ENCODE peak calls at places on chromosome 3, in five cellular contexts. One of them, this sample, is unnamed.

GRCh38 chr3:152199069-152199838 is 69.5 kb upstream of the MBNL1 start:
- DNase-seq in K562: peak
- DNase-seq in right lobe of liver: no peak
- DNase-seq in choroid plexus epithelial cell: no peak
- DNase-seq in A549: no peak
- DNase-seq in this sample: no peak

GRCh38 chr3:111636506-111636905 is 41.4 kb upstream of the ZBED2 start:
- DNase-seq in K562: no peak
- DNase-seq in A549: no peak
- DNase-seq in choroid plexus epithelial cell: peak
- DNase-seq in right lobe of liver: no peak
- DNase-seq in this sample: no peak

GRCh38 chr3:112646623-112647022 is 5.7 kb upstream of the CCDC80 start:
- DNase-seq in A549: peak
- DNase-seq in K562: no peak
- DNase-seq in choroid plexus epithelial cell: no peak
- DNase-seq in right lobe of liver: no peak
- DNase-seq in this sample: peak

GRCh38 chr3:140170612-140171011 is 235.6 kb downstream of the CLSTN2 start:
- DNase-seq in choroid plexus epithelial cell: no peak
- DNase-seq in K562: no peak
- DNase-seq in right lobe of liver: no peak
- DNase-seq in A549: no peak
- DNase-seq in this sample: no peak

GRCh38 chr3:107999215-107999775 is 91.5 kb downstream of the CD47 start:
- DNase-seq in choroid plexus epithelial cell: no peak
- DNase-seq in K562: no peak
- DNase-seq in right lobe of liver: no peak
- DNase-seq in A549: no peak
- DNase-seq in this sample: peak

GRCh38 chr3:112149136-112149535 is 16.1 kb upstream of the GCSAM start:
- DNase-seq in choroid plexus epithelial cell: no peak
- DNase-seq in K562: no peak
- DNase-seq in right lobe of liver: no peak
- DNase-seq in A549: no peak
- DNase-seq in this sample: peak

GRCh38 chr3:56251343-56251945 is 216.8 kb downstream of the ERC2 start:
- DNase-seq in A549: peak
- DNase-seq in K562: peak
- DNase-seq in right lobe of liver: no peak
- DNase-seq in choroid plexus epithelial cell: peak
- DNase-seq in this sample: peak

GRCh38 chr3:48636149-48636548 is 888 bp upstream of the SLC26A6 start:
- DNase-seq in K562: no peak
- DNase-seq in choroid plexus epithelial cell: no peak
- DNase-seq in right lobe of liver: no peak
- DNase-seq in A549: no peak
- DNase-seq in this sample: no peak

GRCh38 chr3:150247456-150247855 is 160.6 kb upstream of the TSC22D2 start:
- DNase-seq in A549: no peak
- DNase-seq in choroid plexus epithelial cell: no peak
- DNase-seq in right lobe of liver: no peak
- DNase-seq in K562: no peak
- DNase-seq in this sample: no peak

GRCh38 chr3:117589454-117589853 is 879.9 kb downstream of the TUSC7 start:
- DNase-seq in A549: no peak
- DNase-seq in K562: no peak
- DNase-seq in choroid plexus epithelial cell: no peak
- DNase-seq in right lobe of liver: no peak
- DNase-seq in this sample: peak

GRCh38 chr3:159130108-159130507 is 328.3 kb downstream of the MFSD1 start:
- DNase-seq in choroid plexus epithelial cell: peak
- DNase-seq in right lobe of liver: no peak
- DNase-seq in K562: peak
- DNase-seq in A549: no peak
- DNase-seq in this sample: peak

GRCh38 chr3:88809993-88810392 is 297.4 kb upstream of the EPHA3 start:
- DNase-seq in A549: no peak
- DNase-seq in choroid plexus epithelial cell: peak
- DNase-seq in right lobe of liver: no peak
- DNase-seq in K562: no peak
- DNase-seq in this sample: peak

GRCh38 chr3:10306156-10306555 is 13.4 kb upstream of the GHRL start:
- DNase-seq in A549: no peak
- DNase-seq in right lobe of liver: no peak
- DNase-seq in K562: no peak
- DNase-seq in choroid plexus epithelial cell: no peak
- DNase-seq in this sample: no peak

GRCh38 chr3:149955449-149955848 is 15.2 kb downstream of the PFN2 start:
- DNase-seq in right lobe of liver: no peak
- DNase-seq in A549: no peak
- DNase-seq in K562: no peak
- DNase-seq in choroid plexus epithelial cell: no peak
- DNase-seq in this sample: peak

GRCh38 chr3:94336076-94336741 is 273.3 kb downstream of the NSUN3 start:
- DNase-seq in K562: no peak
- DNase-seq in choroid plexus epithelial cell: peak
- DNase-seq in right lobe of liver: no peak
- DNase-seq in A549: peak
- DNase-seq in this sample: peak

GRCh38 chr3:9247361-9248231 is 1.9 kb downstream of the SRGAP3 start:
- DNase-seq in A549: no peak
- DNase-seq in K562: no peak
- DNase-seq in right lobe of liver: no peak
- DNase-seq in choroid plexus epithelial cell: no peak
- DNase-seq in this sample: peak

GRCh38 chr3:48135773-48136495 is 52.3 kb downstream of the CDC25A start:
- DNase-seq in A549: no peak
- DNase-seq in choroid plexus epithelial cell: peak
- DNase-seq in K562: no peak
- DNase-seq in right lobe of liver: no peak
- DNase-seq in this sample: no peak

GRCh38 chr3:126961191-126961790 is 21.6 kb upstream of the PLXNA1 start:
- DNase-seq in right lobe of liver: peak
- DNase-seq in A549: no peak
- DNase-seq in K562: peak
- DNase-seq in choroid plexus epithelial cell: peak
- DNase-seq in this sample: peak

GRCh38 chr3:47318921-47319320 is 36.2 kb downstream of the KLHL18 start:
- DNase-seq in A549: no peak
- DNase-seq in choroid plexus epithelial cell: no peak
- DNase-seq in K562: no peak
- DNase-seq in right lobe of liver: no peak
- DNase-seq in this sample: no peak

GRCh38 chr3:127685708-127686511 is 13.2 kb downstream of the ABTB1 start:
- DNase-seq in right lobe of liver: peak
- DNase-seq in K562: no peak
- DNase-seq in A549: no peak
- DNase-seq in choroid plexus epithelial cell: no peak
- DNase-seq in this sample: peak

GRCh38 chr3:50971487-50971924 is 296.8 kb downstream of the DOCK3 start:
- DNase-seq in choroid plexus epithelial cell: peak
- DNase-seq in A549: peak
- DNase-seq in K562: peak
- DNase-seq in right lobe of liver: no peak
- DNase-seq in this sample: peak

GRCh38 chr3:115092220-115092791 is 54.8 kb downstream of the ZBTB20 start:
- DNase-seq in right lobe of liver: peak
- DNase-seq in A549: peak
- DNase-seq in choroid plexus epithelial cell: peak
- DNase-seq in K562: peak
- DNase-seq in this sample: peak

GRCh38 chr3:48990636-48991421 is 788 bp downstream of the P4HTM start:
- DNase-seq in right lobe of liver: no peak
- DNase-seq in choroid plexus epithelial cell: no peak
- DNase-seq in A549: no peak
- DNase-seq in K562: no peak
- DNase-seq in this sample: no peak

GRCh38 chr3:113287818-113288648 is 76.7 kb downstream of the BOC start:
- DNase-seq in right lobe of liver: no peak
- DNase-seq in A549: peak
- DNase-seq in choroid plexus epithelial cell: peak
- DNase-seq in K562: peak
- DNase-seq in this sample: peak

GRCh38 chr3:7733933-7734332 is 767.7 kb upstream of the LMCD1 start:
- DNase-seq in K562: no peak
- DNase-seq in choroid plexus epithelial cell: no peak
- DNase-seq in A549: no peak
- DNase-seq in right lobe of liver: no peak
- DNase-seq in this sample: peak

GRCh38 chr3:153621988-153622387 is 460.0 kb downstream of the RAP2B start:
- DNase-seq in choroid plexus epithelial cell: peak
- DNase-seq in right lobe of liver: no peak
- DNase-seq in A549: no peak
- DNase-seq in K562: no peak
- DNase-seq in this sample: peak

GRCh38 chr3:55556622-55557531 is 69.8 kb upstream of the WNT5A start:
- DNase-seq in K562: no peak
- DNase-seq in choroid plexus epithelial cell: peak
- DNase-seq in right lobe of liver: no peak
- DNase-seq in A549: no peak
- DNase-seq in this sample: no peak

GRCh38 chr3:194397757-194398312 is 1.2 kb downstream of the GP5 start:
- DNase-seq in choroid plexus epithelial cell: peak
- DNase-seq in A549: no peak
- DNase-seq in right lobe of liver: peak
- DNase-seq in K562: no peak
- DNase-seq in this sample: peak

GRCh38 chr3:32177702-32178198 is 60.7 kb upstream of the CMTM8 start:
- DNase-seq in choroid plexus epithelial cell: peak
- DNase-seq in K562: peak
- DNase-seq in right lobe of liver: peak
- DNase-seq in A549: peak
- DNase-seq in this sample: peak

GRCh38 chr3:39413691-39414420 is 7.3 kb downstream of the RPSA start:
- DNase-seq in right lobe of liver: no peak
- DNase-seq in K562: peak
- DNase-seq in choroid plexus epithelial cell: peak
- DNase-seq in A549: no peak
- DNase-seq in this sample: no peak

GRCh38 chr3:50204804-50205718 is at the start of gene SLC38A3:
- DNase-seq in A549: no peak
- DNase-seq in right lobe of liver: peak
- DNase-seq in K562: no peak
- DNase-seq in choroid plexus epithelial cell: no peak
- DNase-seq in this sample: no peak

DNA sequence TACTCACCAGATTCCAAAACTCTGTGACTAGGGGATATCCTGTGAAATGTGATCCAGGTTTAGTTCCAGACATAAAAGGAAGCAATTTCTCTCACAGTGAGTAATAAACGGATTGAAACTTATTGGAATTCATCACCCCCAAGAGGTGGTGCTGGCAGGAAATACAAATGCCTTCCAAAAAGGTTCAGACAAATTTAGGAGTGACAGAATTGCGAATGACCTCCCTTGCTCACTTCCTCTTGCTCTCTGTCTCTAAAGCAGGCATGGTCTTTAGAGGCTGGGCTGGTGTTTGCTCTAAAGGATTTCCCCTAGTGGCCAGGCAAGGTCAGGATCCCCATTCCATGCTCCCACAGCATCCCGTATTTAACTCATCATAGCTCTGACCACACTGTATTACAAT is 449.4 kb upstream of the PPP2R3A start:
- DNase-seq in A549: no peak
- DNase-seq in K562: peak
- DNase-seq in right lobe of liver: no peak
- DNase-seq in choroid plexus epithelial cell: no peak
- DNase-seq in this sample: peak
- TF ChIP-seq CTCF in A549: no peak
- TF ChIP-seq CTCF in K562: no peak
- TF ChIP-seq CTCF in right lobe of liver: no peak
- TF ChIP-seq CTCF in choroid plexus epithelial cell: peak
- TF ChIP-seq CTCF in this sample: no peak

GRCh38 chr3:187773963-187774789 is 28.9 kb upstream of the BCL6 start:
- DNase-seq in right lobe of liver: no peak
- DNase-seq in K562: no peak
- DNase-seq in choroid plexus epithelial cell: no peak
- DNase-seq in A549: no peak
- DNase-seq in this sample: peak
- H3K4me3 ChIP-seq in right lobe of liver: no peak
- H3K4me3 ChIP-seq in K562: no peak
- H3K4me3 ChIP-seq in choroid plexus epithelial cell: no peak
- H3K4me3 ChIP-seq in A549: no peak
- H3K4me3 ChIP-seq in this sample: no peak

DNA sequence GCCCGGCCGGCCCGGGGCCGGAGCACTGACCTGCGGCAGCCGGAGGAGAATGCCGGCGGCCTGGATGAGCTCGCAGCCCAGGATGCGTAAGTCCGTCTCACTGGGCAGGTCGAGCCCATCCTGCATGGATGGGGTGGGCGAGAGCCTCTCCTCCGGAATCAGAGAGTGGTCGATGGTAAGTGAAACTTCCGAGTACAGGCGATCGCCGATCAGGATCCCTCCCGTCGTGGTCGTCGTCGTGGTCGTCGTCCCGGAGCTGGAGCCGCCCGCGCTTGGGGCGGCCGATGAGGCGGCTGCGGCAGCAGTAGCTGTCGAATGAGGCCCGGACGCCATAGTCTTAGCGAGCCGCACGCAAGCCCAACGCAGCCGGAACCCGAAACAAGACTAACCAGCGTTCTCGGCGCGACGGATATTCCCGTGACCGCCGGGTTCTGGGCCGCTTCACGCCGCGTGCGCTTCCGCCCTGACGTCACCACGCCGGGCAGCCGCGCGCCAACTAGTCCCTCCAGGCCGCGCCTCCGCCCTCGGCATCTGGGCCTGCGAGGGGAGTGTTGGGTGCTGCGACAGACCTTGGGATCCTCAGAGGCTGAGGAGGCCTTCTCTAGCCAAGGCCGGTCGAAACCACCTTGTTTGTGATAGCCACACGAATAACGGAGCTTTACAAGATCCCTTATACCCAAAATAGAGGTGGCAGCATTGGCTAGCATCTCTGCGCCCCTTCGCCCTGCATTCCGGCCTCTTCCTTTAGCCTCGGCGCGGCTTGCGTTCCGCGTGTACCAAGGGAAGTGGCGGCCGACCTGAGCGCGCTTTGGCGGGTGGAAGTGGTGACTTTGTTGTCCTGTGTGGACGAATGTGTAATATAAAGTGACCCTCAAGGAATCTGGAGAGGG is at the start of gene CCNL1:
- DNase-seq in choroid plexus epithelial cell: peak
- DNase-seq in K562: peak
- DNase-seq in right lobe of liver: peak
- DNase-seq in A549: peak
- DNase-seq in this sample: peak
- TF ChIP-seq CTCF in choroid plexus epithelial cell: no peak
- TF ChIP-seq CTCF in K562: no peak
- TF ChIP-seq CTCF in right lobe of liver: no peak
- TF ChIP-seq CTCF in A549: no peak
- TF ChIP-seq CTCF in this sample: no peak

DNA sequence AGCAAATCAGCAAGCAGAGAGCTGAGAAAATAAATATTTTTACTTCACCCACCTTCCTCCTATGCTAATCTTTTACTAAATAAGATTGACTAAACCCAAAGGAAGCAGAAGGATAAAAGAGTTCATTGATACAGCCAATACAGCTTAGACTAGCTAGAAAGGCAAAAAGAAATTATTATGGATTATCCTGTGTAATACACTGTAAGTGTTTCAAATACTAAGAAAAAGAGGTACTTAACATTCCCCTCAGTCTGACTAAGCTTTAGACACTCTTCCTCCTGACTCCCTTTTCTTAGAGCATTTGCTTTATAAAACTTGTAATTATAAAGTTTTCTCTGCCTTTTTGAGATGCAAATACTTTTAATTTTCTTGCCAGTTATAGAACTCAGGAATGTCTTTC is 848.9 kb upstream of the CADM2 start:
- DNase-seq in choroid plexus epithelial cell: no peak
- DNase-seq in right lobe of liver: no peak
- DNase-seq in A549: no peak
- DNase-seq in K562: no peak
- DNase-seq in this sample: no peak
- H3K4me3 ChIP-seq in choroid plexus epithelial cell: no peak
- H3K4me3 ChIP-seq in right lobe of liver: no peak
- H3K4me3 ChIP-seq in A549: no peak
- H3K4me3 ChIP-seq in K562: no peak
- H3K4me3 ChIP-seq in this sample: no peak

This sample was measured in bronchial epithelial cell.